ENCODE peak calls at places on chromosomes 3 and 15, in six cellular contexts. Y is GM12878, C is HCT116, T is K562, S is HepG2, A is H1. V is an unnamed sample.

GRCh38 chr15:63440756-63441155 is 59.1 kb upstream of the CA12 start:
- DNase-seq in Y (no peak), C (no peak), T (no peak), S (no peak), A (no peak), V (no peak)

GRCh38 chr15:37101634-37102314 is 1.4 kb upstream of the MEIS2 start:
- DNase-seq in Y (no peak), C (peak), T (peak), S (peak), A (no peak), V (no peak)

GRCh38 chr3:140711719-140712086 is 33.8 kb downstream of the TRIM42 start:
- DNase-seq in Y (no peak), C (no peak), T (no peak), S (no peak), A (no peak), V (no peak)

GRCh38 chr15:72116680-72117447 is 1.1 kb downstream of the MYO9A start:
- DNase-seq in Y (no peak), C (no peak), T (peak), S (no peak), A (peak), V (no peak)

GRCh38 chr3:196554205-196554604 is 14.1 kb downstream of the WDR53 start:
- DNase-seq in Y (no peak), C (no peak), T (no peak), S (no peak), A (no peak), V (no peak)

GRCh38 chr3:151425640-151426336 is 35.1 kb downstream of the IGSF10 start:
- DNase-seq in Y (no peak), C (no peak), T (no peak), S (no peak), A (no peak), V (no peak)

GRCh38 chr15:48177875-48178611 is at the start of gene MYEF2:
- DNase-seq in Y (peak), C (no peak), T (no peak), S (peak), A (peak), V (peak)

GRCh38 chr3:39911465-39912309 is 102.3 kb downstream of the MYRIP start:
- DNase-seq in Y (no peak), C (no peak), T (no peak), S (peak), A (no peak), V (peak)

GRCh38 chr3:58013973-58014649 is 5.9 kb downstream of the FLNB start:
- DNase-seq in Y (no peak), C (no peak), T (no peak), S (no peak), A (no peak), V (no peak)

GRCh38 chr15:45714501-45715488 is 80.0 kb downstream of the SQOR start:
- DNase-seq in Y (no peak), C (peak), T (peak), S (peak), A (peak), V (peak)

GRCh38 chr15:65323071-65323511 is 18.6 kb downstream of the RNU5B-1 start:
- DNase-seq in Y (no peak), C (no peak), T (peak), S (no peak), A (no peak), V (no peak)

GRCh38 chr3:186653079-186653710 is 12.6 kb upstream of the HRG start:
- DNase-seq in Y (peak), C (no peak), T (no peak), S (no peak), A (no peak), V (no peak)

GRCh38 chr15:62486041-62486440 is 321.0 kb upstream of the C2CD4B start:
- DNase-seq in Y (no peak), C (no peak), T (no peak), S (no peak), A (no peak), V (no peak)

GRCh38 chr15:80087104-80087503 is 27.6 kb downstream of the ZFAND6 start:
- DNase-seq in Y (no peak), C (no peak), T (no peak), S (no peak), A (no peak), V (no peak)

GRCh38 chr3:168085491-168086119 is 10.1 kb downstream of the GOLIM4 start:
- DNase-seq in Y (peak), C (no peak), T (no peak), S (no peak), A (no peak), V (no peak)

GRCh38 chr3:69329897-69330296 is 56.0 kb downstream of the FRMD4B start:
- DNase-seq in Y (no peak), C (no peak), T (no peak), S (no peak), A (no peak), V (no peak)

GRCh38 chr3:95097493-95097892 is 1034.6 kb downstream of the NSUN3 start:
- DNase-seq in Y (no peak), C (no peak), T (no peak), S (no peak), A (no peak), V (no peak)

GRCh38 chr15:99514306-99514705 is 51.5 kb upstream of the MEF2A start:
- DNase-seq in Y (no peak), C (no peak), T (no peak), S (no peak), A (no peak), V (peak)

GRCh38 chr3:43028678-43029490 is 49.8 kb downstream of the GASK1A start:
- DNase-seq in Y (no peak), C (no peak), T (peak), S (peak), A (no peak), V (no peak)

GRCh38 chr15:33393552-33393951 is 82.8 kb downstream of the RYR3 start:
- DNase-seq in Y (no peak), C (no peak), T (no peak), S (no peak), A (no peak), V (no peak)

GRCh38 chr15:82750831-82751181 is 41.1 kb upstream of the AP3B2 start:
- DNase-seq in Y (peak), C (no peak), T (peak), S (no peak), A (no peak), V (no peak)

GRCh38 chr15:29106551-29107290 is 162.9 kb downstream of the NSMCE3 start:
- DNase-seq in Y (no peak), C (no peak), T (no peak), S (no peak), A (no peak), V (no peak)

GRCh38 chr3:190261740-190262139 is 60.5 kb downstream of the CLDN1 start:
- DNase-seq in Y (no peak), C (no peak), T (no peak), S (no peak), A (no peak), V (no peak)

GRCh38 chr3:160226026-160226739 is 961 bp downstream of the C3orf80 start:
- DNase-seq in Y (no peak), C (no peak), T (peak), S (no peak), A (no peak), V (no peak)

GRCh38 chr15:38299216-38299615 is 46.6 kb downstream of the SPRED1 start:
- DNase-seq in Y (no peak), C (no peak), T (no peak), S (no peak), A (no peak), V (no peak)

GRCh38 chr15:64152507-64153387 is 1.2 kb downstream of the SNX22 start:
- DNase-seq in Y (no peak), C (no peak), T (no peak), S (no peak), A (no peak), V (no peak)

GRCh38 chr3:123552095-123552714 is 32.6 kb downstream of the HACD2 start:
- DNase-seq in Y (no peak), C (no peak), T (peak), S (peak), A (no peak), V (no peak)

DNA sequence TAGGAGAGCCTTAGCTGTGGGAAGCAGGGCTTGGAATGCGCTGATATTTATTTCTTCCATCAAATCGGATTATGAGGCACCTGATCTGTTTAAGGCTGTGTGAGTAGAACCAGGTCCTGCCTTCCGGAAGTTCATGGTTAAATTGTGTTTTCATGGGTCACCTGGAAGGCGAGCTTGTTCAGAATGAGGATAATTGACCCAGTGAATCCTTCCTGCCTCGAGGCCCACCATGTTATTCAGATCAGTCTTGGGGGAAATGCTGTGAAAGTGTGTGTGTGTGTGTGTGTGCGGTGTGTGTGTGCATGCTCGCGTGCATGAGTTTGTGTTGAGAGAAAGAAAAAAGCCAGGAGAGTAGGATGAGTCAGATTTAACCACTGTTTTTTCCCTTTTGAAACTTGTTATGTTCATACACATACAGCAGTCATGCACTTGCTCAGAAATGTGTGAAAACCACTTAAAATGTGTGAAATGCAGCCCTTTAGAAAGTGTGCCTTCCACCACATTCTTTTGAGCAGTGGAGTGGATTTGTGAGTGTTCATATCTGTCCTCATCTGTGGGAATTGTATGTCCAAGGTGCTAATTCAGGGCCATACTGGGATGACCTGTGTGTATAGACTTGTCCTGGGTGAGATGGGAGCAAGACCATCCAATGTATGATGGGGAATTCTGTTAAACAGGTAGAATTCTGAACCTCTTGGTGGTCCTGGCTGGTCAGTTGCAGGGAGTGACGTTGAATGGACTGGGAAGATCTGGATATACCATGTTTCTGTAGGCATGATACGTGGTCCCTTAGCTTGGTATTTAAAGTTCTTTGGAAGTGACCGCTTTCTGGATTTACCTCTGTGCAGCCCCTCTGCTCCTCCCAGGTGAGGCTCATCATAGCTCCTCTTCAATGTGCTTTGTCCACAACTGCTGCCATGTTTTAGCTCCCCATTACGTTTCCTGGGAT is 36.9 kb downstream of the SMAD3 start:
- DNase-seq in Y (peak), C (no peak), T (no peak), S (no peak), A (no peak), V (no peak)
- TF ChIP-seq ZNF274 in Y (no peak), C (no peak), T (no peak), S (no peak), A (no peak), V (no peak)

GRCh38 chr3:1007890-1008289 is 84.9 kb upstream of the CNTN6 start:
- DNase-seq in Y (no peak), C (no peak), T (no peak), S (no peak), A (no peak), V (peak)
- TF ChIP-seq ZNF274 in Y (no peak), C (no peak), T (no peak), S (no peak), A (no peak), V (no peak)

DNA sequence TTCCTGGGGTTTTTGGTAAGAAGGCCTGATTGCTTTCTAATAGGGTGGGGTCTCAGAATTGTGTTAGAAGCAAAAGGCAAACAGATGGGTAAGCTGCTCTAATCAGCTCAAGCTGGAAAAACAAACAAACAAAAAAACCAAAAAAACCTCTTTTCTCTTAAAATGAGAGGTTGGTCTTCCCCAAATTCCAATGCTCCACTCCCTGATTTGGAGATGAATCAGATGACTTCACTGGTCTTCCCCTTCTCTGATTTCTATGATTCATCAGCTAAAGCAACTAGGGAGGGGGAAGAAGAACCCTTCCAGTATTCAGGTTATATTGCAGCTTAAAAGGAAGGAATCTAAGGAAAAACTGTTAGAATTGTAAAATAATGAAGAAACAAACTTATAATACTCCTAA is 9.6 kb upstream of the ANXA2 start:
- DNase-seq in Y (no peak), C (no peak), T (no peak), S (no peak), A (no peak), V (no peak)
- TF ChIP-seq ZNF274 in Y (no peak), C (no peak), T (no peak), S (no peak), A (no peak), V (no peak)

DNA sequence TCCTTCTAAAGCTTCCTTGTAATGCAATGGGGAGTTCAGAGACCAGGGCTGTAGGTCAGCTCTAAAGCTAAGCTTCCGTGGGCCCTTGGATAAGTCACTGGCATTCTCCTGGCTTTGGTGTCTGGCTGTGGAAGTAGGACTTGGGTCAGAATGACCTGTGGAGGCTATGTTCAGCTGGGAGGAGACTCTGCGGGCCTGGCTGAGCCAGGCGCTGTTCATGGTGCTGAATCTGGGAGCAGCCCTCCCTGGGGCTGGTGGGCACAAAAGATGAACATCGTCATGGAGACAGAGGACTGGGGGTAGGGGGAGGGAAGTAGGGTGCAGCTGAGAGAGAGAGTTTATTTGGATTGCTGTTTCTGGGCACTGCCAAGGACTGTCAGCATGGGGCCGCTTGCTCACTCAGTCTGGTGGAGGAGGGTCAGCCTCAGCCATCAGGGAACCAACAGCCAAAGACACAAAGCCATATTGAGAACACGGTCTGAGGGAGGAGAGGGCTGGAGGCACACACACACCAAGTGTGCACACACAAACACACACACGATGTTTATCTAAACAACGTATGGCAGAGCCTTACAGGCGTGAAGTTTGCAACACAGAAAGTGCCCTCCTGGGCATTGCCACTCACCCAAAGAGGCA is 120.6 kb upstream of the LINGO1 start:
- DNase-seq in Y (no peak), C (no peak), T (peak), S (peak), A (no peak), V (peak)
- TF ChIP-seq ZNF274 in Y (no peak), C (no peak), T (no peak), S (no peak), A (no peak), V (no peak)

GRCh38 chr15:68277131-68277604 is 377 bp upstream of the FEM1B start:
- DNase-seq in Y (no peak), C (no peak), T (no peak), S (no peak), A (no peak), V (peak)
- TF ChIP-seq ZNF274 in Y (no peak), C (no peak), T (no peak), S (no peak), A (no peak), V (no peak)

DNA sequence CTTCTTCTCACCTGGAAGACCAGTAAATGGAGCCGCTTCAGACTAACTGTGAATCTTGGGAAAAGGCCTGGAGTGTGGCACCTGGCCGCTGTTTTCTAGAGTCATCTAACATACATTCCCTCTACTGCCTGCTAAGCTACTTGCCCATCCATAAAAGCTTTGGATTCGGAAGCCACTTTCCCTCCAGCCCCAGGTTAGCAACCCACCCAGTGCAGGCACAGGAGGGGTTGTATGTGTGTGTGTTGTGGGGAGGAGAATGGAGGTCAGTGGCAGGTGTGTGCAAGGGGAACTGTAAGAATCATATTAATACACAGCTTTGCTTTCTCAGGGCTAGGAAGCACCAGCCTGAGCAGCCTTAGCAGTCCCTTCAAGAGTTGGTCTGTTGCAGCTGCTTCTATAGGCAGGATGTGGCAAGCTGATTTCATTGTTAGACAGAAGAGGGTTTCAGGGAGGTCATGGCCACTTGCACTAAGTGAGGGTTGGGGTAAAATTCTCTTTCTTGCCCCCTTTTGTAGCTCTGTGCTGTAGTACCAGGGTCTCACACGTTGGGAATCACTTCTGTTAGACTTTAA is 8.9 kb downstream of the NSUN3 start:
- DNase-seq in Y (peak), C (no peak), T (no peak), S (no peak), A (no peak), V (no peak)
- TF ChIP-seq ZNF274 in Y (no peak), C (no peak), T (no peak), S (no peak), A (no peak), V (no peak)

DNA sequence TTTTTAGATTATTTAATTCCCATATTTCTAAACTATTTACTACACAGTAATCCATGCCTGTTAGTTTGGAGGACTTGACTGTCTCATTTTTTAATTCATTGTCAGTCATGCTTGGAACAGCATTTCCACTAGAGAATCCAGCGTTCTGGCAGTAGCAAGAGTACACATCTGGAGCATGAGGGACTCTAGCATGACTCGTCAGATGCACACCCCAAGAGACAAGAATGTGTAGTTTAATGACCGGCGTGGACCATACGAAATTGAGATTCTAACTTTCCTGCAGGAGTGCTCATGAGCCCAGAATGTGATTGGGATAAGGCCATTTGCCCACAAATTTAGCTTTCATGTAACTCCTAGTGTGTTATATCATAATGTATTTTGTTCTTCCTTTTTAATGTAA is 48.9 kb downstream of the ASB7 start:
- DNase-seq in Y (no peak), C (no peak), T (no peak), S (no peak), A (no peak), V (no peak)
- TF ChIP-seq ZNF274 in Y (no peak), C (no peak), T (no peak), S (no peak), A (no peak), V (no peak)